ENCODE peak calls at places on chromosome 13, in ten cellular contexts. T, H, N, W, V, X, Y, Z, A and I are unnamed samples. For H3K27me3, the result is how much of the 10 kb centered on the place peaks cover.

GRCh38 chr13:52411629-52412028 is 5.7 kb upstream of the THSD1 start:
- DNase-seq in N (peak), T (peak), Z (peak), Y (no peak), X (no peak), H (no peak), A (no peak), W (peak), V (no peak), I (peak)

GRCh38 chr13:69324109-69324886 is 783.3 kb upstream of the ATXN8OS start:
- DNase-seq in T (no peak), Z (peak), X (no peak), W (no peak), Y (no peak), V (no peak), A (no peak), H (no peak), N (no peak), I (peak)

GRCh38 chr13:66506979-66507378 is 723.2 kb downstream of the PCDH9 start:
- DNase-seq in T (no peak), N (no peak), Y (no peak), W (no peak), H (no peak), V (no peak), X (no peak), Z (no peak), A (no peak), I (peak)

GRCh38 chr13:47277774-47278173 is 380.9 kb upstream of the HTR2A start:
- DNase-seq in Z (no peak), W (peak), V (no peak), H (no peak), A (no peak), X (no peak), N (peak), T (no peak), Y (no peak), I (peak)

GRCh38 chr13:80924596-80924995 is 583.7 kb upstream of the SPRY2 start:
- DNase-seq in Z (no peak), N (peak), V (no peak), T (no peak), X (no peak), A (no peak), H (peak), W (no peak), Y (no peak), I (peak)

GRCh38 chr13:105410602-105411001 is 1124.9 kb downstream of the EFNB2 start:
- DNase-seq in X (peak), Y (peak), V (peak), A (peak), Z (peak), W (peak), H (peak), T (no peak), N (no peak), I (no peak)

GRCh38 chr13:110495881-110496280 is 65.6 kb downstream of the RAB20 start:
- DNase-seq in Y (no peak), N (no peak), H (no peak), T (no peak), X (no peak), Z (no peak), W (no peak), A (no peak), V (no peak), I (no peak)

GRCh38 chr13:35599385-35599784 is 122.9 kb upstream of the MAB21L1 start:
- DNase-seq in A (no peak), T (no peak), Z (no peak), N (no peak), H (no peak), W (peak), X (no peak), V (no peak), Y (no peak), I (no peak)

GRCh38 chr13:47816835-47817234 is 184.2 kb downstream of the SUCLA2 start:
- DNase-seq in X (peak), Z (no peak), Y (no peak), H (no peak), N (no peak), W (no peak), T (no peak), A (no peak), V (no peak), I (no peak)

GRCh38 chr13:99894105-99894504 is 77.5 kb downstream of the ZIC5 start:
- DNase-seq in W (no peak), Y (no peak), X (no peak), A (no peak), V (no peak), H (no peak), Z (no peak), N (no peak), T (no peak), I (no peak)

GRCh38 chr13:99895999-99896695 is 75.4 kb downstream of the ZIC5 start:
- DNase-seq in V (no peak), Y (no peak), W (no peak), T (no peak), A (no peak), H (no peak), N (no peak), X (peak), Z (no peak), I (no peak)

GRCh38 chr13:99893567-99893966 is 78.0 kb downstream of the ZIC5 start:
- DNase-seq in N (no peak), Z (no peak), X (peak), W (no peak), Y (no peak), H (no peak), A (no peak), T (no peak), V (no peak), I (no peak)

GRCh38 chr13:99895428-99895998 is 76.1 kb downstream of the ZIC5 start:
- DNase-seq in W (no peak), T (no peak), H (no peak), X (peak), N (no peak), V (peak), A (no peak), Y (no peak), Z (no peak), I (no peak)

GRCh38 chr13:99894835-99895427 is 76.6 kb downstream of the ZIC5 start:
- DNase-seq in X (peak), T (no peak), W (no peak), Y (no peak), V (no peak), N (no peak), A (peak), H (no peak), Z (no peak), I (peak)
- H3K4me3 ChIP-seq in X (peak), T (peak), W (no peak), Y (peak), V (peak), N (peak), A (peak), H (peak), Z (no peak), I (peak)

GRCh38 chr13:112229445-112229844 is 146.7 kb upstream of the SPACA7 start:
- DNase-seq in A (no peak), W (no peak), T (no peak), X (no peak), Z (no peak), H (no peak), N (no peak), V (no peak), Y (no peak), I (no peak)

GRCh38 chr13:112222971-112223370 is 153.2 kb upstream of the SPACA7 start:
- DNase-seq in N (no peak), W (no peak), T (no peak), H (no peak), V (no peak), Y (no peak), X (no peak), A (no peak), Z (no peak), I (no peak)

GRCh38 chr13:112227031-112227430 is 149.1 kb upstream of the SPACA7 start:
- DNase-seq in Y (no peak), Z (no peak), W (no peak), T (no peak), V (no peak), N (no peak), H (no peak), X (no peak), A (no peak), I (no peak)

GRCh38 chr13:112226320-112227002 is 149.7 kb upstream of the SPACA7 start:
- DNase-seq in H (no peak), A (no peak), W (no peak), N (no peak), Y (no peak), V (no peak), Z (no peak), T (no peak), X (no peak), I (no peak)

DNA sequence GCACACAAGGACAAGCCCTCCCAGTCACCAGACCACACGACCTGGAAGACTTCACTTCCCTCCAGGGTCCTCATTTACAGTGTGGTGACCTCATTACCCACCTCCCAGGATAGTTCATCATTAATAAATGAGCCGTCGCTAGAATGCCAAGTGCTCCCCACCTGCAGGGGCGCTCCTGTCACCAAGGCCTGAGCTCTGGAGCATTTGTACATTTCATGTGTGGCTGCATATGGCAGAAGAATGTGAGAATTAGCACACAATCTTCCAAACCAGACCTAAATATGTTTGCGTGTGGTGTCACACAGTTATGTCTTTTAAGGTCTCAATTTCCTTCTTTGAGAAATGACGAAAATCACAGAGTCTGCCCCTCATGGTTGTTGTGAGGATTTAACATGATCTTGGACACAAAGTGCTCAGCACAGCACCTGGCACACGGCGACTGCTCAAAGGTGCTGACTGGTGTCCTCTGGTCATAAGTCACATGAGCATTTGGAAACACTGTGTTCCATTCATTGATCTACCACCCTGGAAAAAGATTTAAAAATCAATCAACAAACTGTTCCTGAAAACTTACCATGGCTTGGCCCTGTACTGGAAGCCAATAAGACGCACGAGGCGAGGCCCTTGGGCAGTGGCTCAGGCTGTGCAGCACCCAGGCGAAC is 150.6 kb upstream of the SPACA7 start:
- DNase-seq in V (no peak), W (no peak), H (no peak), Z (no peak), Y (no peak), T (no peak), X (no peak), N (no peak), A (no peak), I (no peak)
- H3K27me3 ChIP-seq in V (under half), W (under half), H (under half), Z (under half), Y (under half), T (under half), X (under half), N (under half), A (half or more), I (under half)

DNA sequence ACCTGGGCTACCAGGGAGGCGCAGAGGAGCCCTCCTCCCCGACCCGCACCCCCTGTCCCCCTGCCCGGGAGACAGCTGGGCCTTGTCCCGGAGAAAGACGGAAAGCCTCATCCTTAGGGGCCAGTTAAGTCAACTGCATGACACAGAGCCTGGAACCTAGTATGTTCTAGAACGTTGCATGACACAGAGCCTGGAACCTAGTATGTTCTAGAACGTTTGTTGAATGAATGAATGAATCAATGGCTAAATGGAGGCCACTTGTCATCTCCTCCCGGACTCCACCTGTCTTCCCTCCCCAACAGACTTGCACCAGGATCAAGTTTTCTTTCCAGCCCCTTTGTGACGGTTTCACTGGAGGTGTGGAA is 706 bp downstream of the SERP2 start:
- DNase-seq in Y (no peak), A (no peak), W (no peak), N (no peak), H (no peak), Z (no peak), T (no peak), V (no peak), X (no peak), I (no peak)
- H3K4me3 ChIP-seq in Y (peak), A (no peak), W (no peak), N (peak), H (peak), Z (no peak), T (peak), V (peak), X (no peak), I (peak)

GRCh38 chr13:28743499-28744083 is 24.8 kb upstream of the SLC46A3 start:
- DNase-seq in X (peak), H (no peak), W (no peak), V (no peak), N (no peak), Y (no peak), T (no peak), A (no peak), Z (no peak), I (no peak)
- H3K27me3 ChIP-seq in X (under half), H (under half), W (under half), V (under half), N (under half), Y (under half), T (under half), A (under half), Z (under half), I (under half)

DNA sequence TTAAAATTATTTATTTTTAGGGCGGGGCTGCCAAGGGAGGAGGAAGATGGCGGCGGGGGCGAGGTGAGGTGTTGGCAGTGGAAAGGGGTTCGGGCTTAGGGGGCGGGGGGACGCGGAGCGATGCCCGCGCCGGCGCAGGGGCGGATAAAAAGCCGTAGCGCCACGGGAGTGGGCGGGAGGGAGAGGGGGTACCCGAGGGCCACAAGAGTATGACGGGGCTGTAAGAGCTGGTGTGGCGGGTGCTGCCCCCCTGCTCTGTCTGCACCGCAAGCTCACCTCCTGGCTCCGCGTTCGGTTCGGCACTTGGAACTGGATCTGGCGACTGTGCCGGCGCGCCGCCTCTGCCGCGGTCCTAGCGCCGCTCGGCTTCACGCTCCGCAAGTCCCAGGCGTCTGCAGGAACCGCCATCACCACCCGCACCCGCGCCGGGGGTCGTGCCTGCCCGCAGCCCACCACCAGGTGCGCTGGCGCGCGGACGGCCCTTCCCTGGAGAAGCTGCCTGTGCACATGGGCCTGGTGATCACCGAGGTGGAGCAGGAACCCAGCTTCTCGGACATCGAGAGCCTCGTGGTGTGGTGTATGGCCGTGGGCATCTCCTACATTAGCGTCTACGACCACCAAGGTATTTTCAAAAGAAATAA is 265.2 kb upstream of the SGCG start:
- DNase-seq in H (peak), V (peak), Z (no peak), Y (no peak), N (peak), W (peak), X (peak), T (no peak), A (peak), I (peak)
- H3K4me3 ChIP-seq in H (peak), V (peak), Z (peak), Y (peak), N (peak), W (peak), X (peak), T (peak), A (peak), I (peak)

DNA sequence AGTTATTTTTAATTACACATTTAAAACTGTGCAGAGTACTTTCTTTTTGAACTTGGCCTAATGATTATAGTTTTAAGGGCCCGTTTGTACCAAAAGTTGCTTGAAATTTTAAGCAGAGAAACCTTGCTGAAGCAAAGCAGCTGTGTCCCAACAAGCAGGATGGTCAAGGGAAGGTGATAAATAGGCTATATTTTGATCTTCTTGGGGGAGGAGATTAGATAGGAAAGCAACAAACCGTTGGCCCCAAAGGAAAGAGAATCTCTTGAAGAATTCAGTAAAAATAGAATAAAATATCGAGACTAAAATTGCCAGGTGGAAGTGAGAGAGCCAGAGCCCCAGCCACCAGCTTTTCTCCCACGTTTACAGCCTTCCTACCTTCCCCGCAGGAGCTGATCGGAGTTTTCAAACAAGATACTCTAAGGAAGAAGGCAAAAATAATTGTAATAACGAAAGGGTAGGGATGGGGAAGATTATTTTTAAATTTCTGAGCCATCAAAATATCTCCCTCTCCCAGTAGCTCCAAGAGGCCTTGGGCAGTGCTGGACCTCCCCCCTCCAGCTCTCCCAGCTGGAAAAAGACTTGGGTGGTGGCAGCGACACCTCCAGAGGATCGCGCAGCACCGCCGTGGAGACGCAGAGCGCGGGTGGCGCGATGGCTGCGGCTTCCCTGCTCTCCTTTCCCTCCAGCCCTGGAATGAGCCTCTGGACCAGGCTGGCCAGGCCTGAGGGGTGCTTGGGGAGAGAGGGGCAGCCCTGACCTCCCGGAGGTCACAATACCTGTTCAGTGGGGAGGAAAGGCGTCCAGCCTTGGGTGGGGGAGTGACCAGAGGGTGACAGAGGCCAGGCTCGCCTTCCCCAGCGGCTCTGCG is 5.8 kb downstream of the ZIC2 start:
- DNase-seq in A (no peak), Y (no peak), X (peak), Z (no peak), N (no peak), W (no peak), T (no peak), H (no peak), V (no peak), I (no peak)
- H3K27me3 ChIP-seq in A (half or more), Y (half or more), X (under half), Z (half or more), N (under half), W (half or more), T (half or more), H (under half), V (half or more), I (half or more)

GRCh38 chr13:99984463-99985242 is 3.1 kb downstream of the ZIC2 start:
- DNase-seq in V (no peak), T (no peak), X (peak), A (no peak), H (no peak), W (no peak), N (no peak), Z (no peak), Y (no peak), I (no peak)

GRCh38 chr13:99982741-99983400 is 1.3 kb downstream of the ZIC2 start:
- DNase-seq in Z (no peak), T (no peak), Y (no peak), A (no peak), H (no peak), N (no peak), V (no peak), X (no peak), W (no peak), I (no peak)

GRCh38 chr13:99985243-99985874 is 3.8 kb downstream of the ZIC2 start:
- DNase-seq in Y (no peak), X (peak), A (no peak), Z (no peak), H (no peak), T (no peak), V (no peak), N (no peak), W (no peak), I (no peak)

GRCh38 chr13:99983401-99984133 is 2.0 kb downstream of the ZIC2 start:
- DNase-seq in X (peak), H (no peak), Y (no peak), W (no peak), A (no peak), V (no peak), T (no peak), N (no peak), Z (no peak), I (no peak)

GRCh38 chr13:99984134-99984462 is 2.5 kb downstream of the ZIC2 start:
- DNase-seq in T (no peak), Z (no peak), V (no peak), Y (no peak), W (no peak), N (no peak), A (no peak), X (no peak), H (no peak), I (no peak)
- H3K4me3 ChIP-seq in T (no peak), Z (no peak), V (no peak), Y (no peak), W (no peak), N (peak), A (no peak), X (peak), H (no peak), I (no peak)